ENCODE peak calls at places on chromosomes 3 and 15, in nine cellular contexts. One of them, this sample, is unnamed.

GRCh38 chr3:181210275-181210674 is 220.7 kb upstream of the DNAJC19 start:
- DNase-seq in prostate gland: no peak
- DNase-seq in Panc1: no peak
- DNase-seq in vagina: no peak
- DNase-seq in HCT116: peak; percentile 12
- DNase-seq in esophagus muscularis mucosa: no peak
- DNase-seq in stomach: no peak
- DNase-seq in transverse colon: no peak
- DNase-seq in spleen: no peak
- DNase-seq in this sample: no peak

GRCh38 chr3:141271279-141272033 is 39.8 kb downstream of the PXYLP1 start:
- DNase-seq in prostate gland: peak; percentile 23
- DNase-seq in Panc1: no peak
- DNase-seq in vagina: no peak
- DNase-seq in HCT116: no peak
- DNase-seq in esophagus muscularis mucosa: no peak
- DNase-seq in stomach: no peak
- DNase-seq in transverse colon: no peak
- DNase-seq in spleen: no peak
- DNase-seq in this sample: no peak

GRCh38 chr3:72998489-72998888 is 1.9 kb downstream of the PPP4R2 start:
- DNase-seq in prostate gland: no peak
- DNase-seq in Panc1: no peak
- DNase-seq in vagina: no peak
- DNase-seq in HCT116: no peak
- DNase-seq in esophagus muscularis mucosa: no peak
- DNase-seq in stomach: no peak
- DNase-seq in transverse colon: no peak
- DNase-seq in spleen: no peak
- DNase-seq in this sample: no peak

GRCh38 chr3:64900220-64900619 is 212.4 kb upstream of the ADAMTS9 start:
- DNase-seq in prostate gland: no peak
- DNase-seq in Panc1: no peak
- DNase-seq in vagina: no peak
- DNase-seq in HCT116: no peak
- DNase-seq in esophagus muscularis mucosa: peak; percentile 62
- DNase-seq in stomach: no peak
- DNase-seq in transverse colon: no peak
- DNase-seq in spleen: no peak
- DNase-seq in this sample: no peak

GRCh38 chr3:75863878-75864277 is 78.5 kb upstream of the ZNF717 start:
- DNase-seq in prostate gland: no peak
- DNase-seq in Panc1: no peak
- DNase-seq in vagina: no peak
- DNase-seq in HCT116: no peak
- DNase-seq in esophagus muscularis mucosa: no peak
- DNase-seq in stomach: no peak
- DNase-seq in transverse colon: no peak
- DNase-seq in spleen: no peak
- DNase-seq in this sample: no peak

GRCh38 chr3:186589856-186590579 is 19.5 kb downstream of the DNAJB11 start:
- DNase-seq in prostate gland: no peak
- DNase-seq in Panc1: no peak
- DNase-seq in vagina: no peak
- DNase-seq in HCT116: peak; percentile 34
- DNase-seq in esophagus muscularis mucosa: no peak
- DNase-seq in stomach: no peak
- DNase-seq in transverse colon: no peak
- DNase-seq in spleen: no peak
- DNase-seq in this sample: no peak

GRCh38 chr3:15781131-15781530 is 16.6 kb downstream of the ANKRD28 start:
- DNase-seq in prostate gland: no peak
- DNase-seq in Panc1: no peak
- DNase-seq in vagina: no peak
- DNase-seq in HCT116: no peak
- DNase-seq in esophagus muscularis mucosa: no peak
- DNase-seq in stomach: no peak
- DNase-seq in transverse colon: no peak
- DNase-seq in spleen: no peak
- DNase-seq in this sample: no peak

GRCh38 chr3:40191850-40192448 is 117.6 kb upstream of the EIF1B start:
- DNase-seq in prostate gland: peak; percentile 20
- DNase-seq in Panc1: peak; percentile 35
- DNase-seq in vagina: no peak
- DNase-seq in HCT116: peak; percentile 40
- DNase-seq in esophagus muscularis mucosa: peak; percentile 92
- DNase-seq in stomach: peak; percentile 66
- DNase-seq in transverse colon: peak; percentile 57
- DNase-seq in spleen: peak; percentile 80
- DNase-seq in this sample: peak; percentile 24

GRCh38 chr3:141093971-141094401 is 42.8 kb downstream of the SPSB4 start:
- DNase-seq in prostate gland: peak; percentile 51
- DNase-seq in Panc1: no peak
- DNase-seq in vagina: no peak
- DNase-seq in HCT116: no peak
- DNase-seq in esophagus muscularis mucosa: no peak
- DNase-seq in stomach: peak; percentile 61
- DNase-seq in transverse colon: no peak
- DNase-seq in spleen: no peak
- DNase-seq in this sample: no peak

GRCh38 chr15:80831192-80831591 is 52.0 kb downstream of the CEMIP start:
- DNase-seq in prostate gland: no peak
- DNase-seq in Panc1: no peak
- DNase-seq in vagina: no peak
- DNase-seq in HCT116: no peak
- DNase-seq in esophagus muscularis mucosa: no peak
- DNase-seq in stomach: no peak
- DNase-seq in transverse colon: no peak
- DNase-seq in spleen: no peak
- DNase-seq in this sample: no peak

GRCh38 chr15:65006876-65007275 is 17.2 kb upstream of the SPG21 start:
- DNase-seq in prostate gland: no peak
- DNase-seq in Panc1: no peak
- DNase-seq in vagina: no peak
- DNase-seq in HCT116: no peak
- DNase-seq in esophagus muscularis mucosa: no peak
- DNase-seq in stomach: no peak
- DNase-seq in transverse colon: no peak
- DNase-seq in spleen: no peak
- DNase-seq in this sample: no peak

GRCh38 chr15:69531302-69532027 is 78.8 kb downstream of the RPLP1 start:
- DNase-seq in prostate gland: no peak
- DNase-seq in Panc1: no peak
- DNase-seq in vagina: no peak
- DNase-seq in HCT116: no peak
- DNase-seq in esophagus muscularis mucosa: no peak
- DNase-seq in stomach: peak; percentile 28
- DNase-seq in transverse colon: no peak
- DNase-seq in spleen: no peak
- DNase-seq in this sample: no peak
- TF ChIP-seq POLR2AphosphoS5 in prostate gland: no peak
- TF ChIP-seq POLR2AphosphoS5 in Panc1: no peak
- TF ChIP-seq POLR2AphosphoS5 in vagina: no peak
- TF ChIP-seq POLR2AphosphoS5 in HCT116: no peak
- TF ChIP-seq POLR2AphosphoS5 in esophagus muscularis mucosa: no peak
- TF ChIP-seq POLR2AphosphoS5 in stomach: no peak
- TF ChIP-seq POLR2AphosphoS5 in transverse colon: no peak
- TF ChIP-seq POLR2AphosphoS5 in spleen: no peak
- TF ChIP-seq POLR2AphosphoS5 in this sample: no peak

GRCh38 chr15:72117698-72118399 is at the start of gene MYO9A:
- DNase-seq in prostate gland: peak; percentile 98
- DNase-seq in Panc1: peak; percentile 96
- DNase-seq in vagina: peak; percentile 99
- DNase-seq in HCT116: peak; percentile 97
- DNase-seq in esophagus muscularis mucosa: peak; percentile 100
- DNase-seq in stomach: peak; percentile 98
- DNase-seq in transverse colon: peak; percentile 99
- DNase-seq in spleen: peak; percentile 99
- DNase-seq in this sample: peak; percentile 96
- TF ChIP-seq POLR2AphosphoS5 in prostate gland: peak; percentile 99
- TF ChIP-seq POLR2AphosphoS5 in Panc1: peak; percentile 68
- TF ChIP-seq POLR2AphosphoS5 in vagina: peak; percentile 87
- TF ChIP-seq POLR2AphosphoS5 in HCT116: peak; percentile 57
- TF ChIP-seq POLR2AphosphoS5 in esophagus muscularis mucosa: peak; percentile 79
- TF ChIP-seq POLR2AphosphoS5 in stomach: peak; percentile 92
- TF ChIP-seq POLR2AphosphoS5 in transverse colon: peak; percentile 14
- TF ChIP-seq POLR2AphosphoS5 in spleen: peak; percentile 82
- TF ChIP-seq POLR2AphosphoS5 in this sample: peak; percentile 59

GRCh38 chr3:197907196-197907595 is 42.8 kb upstream of the RPL35A start:
- DNase-seq in prostate gland: no peak
- DNase-seq in Panc1: no peak
- DNase-seq in vagina: no peak
- DNase-seq in HCT116: no peak
- DNase-seq in esophagus muscularis mucosa: no peak
- DNase-seq in stomach: no peak
- DNase-seq in transverse colon: no peak
- DNase-seq in spleen: no peak
- DNase-seq in this sample: no peak

GRCh38 chr3:197906850-197907187 is 43.2 kb upstream of the RPL35A start:
- DNase-seq in prostate gland: no peak
- DNase-seq in Panc1: no peak
- DNase-seq in vagina: no peak
- DNase-seq in HCT116: no peak
- DNase-seq in esophagus muscularis mucosa: no peak
- DNase-seq in stomach: no peak
- DNase-seq in transverse colon: no peak
- DNase-seq in spleen: no peak
- DNase-seq in this sample: no peak

GRCh38 chr3:197908957-197909701 is 40.9 kb upstream of the RPL35A start:
- DNase-seq in prostate gland: no peak
- DNase-seq in Panc1: no peak
- DNase-seq in vagina: no peak
- DNase-seq in HCT116: no peak
- DNase-seq in esophagus muscularis mucosa: no peak
- DNase-seq in stomach: no peak
- DNase-seq in transverse colon: no peak
- DNase-seq in spleen: no peak
- DNase-seq in this sample: no peak

GRCh38 chr3:197901626-197902025 is 48.4 kb upstream of the RPL35A start:
- DNase-seq in prostate gland: no peak
- DNase-seq in Panc1: no peak
- DNase-seq in vagina: no peak
- DNase-seq in HCT116: no peak
- DNase-seq in esophagus muscularis mucosa: peak; percentile 45
- DNase-seq in stomach: no peak
- DNase-seq in transverse colon: no peak
- DNase-seq in spleen: no peak
- DNase-seq in this sample: no peak

DNA sequence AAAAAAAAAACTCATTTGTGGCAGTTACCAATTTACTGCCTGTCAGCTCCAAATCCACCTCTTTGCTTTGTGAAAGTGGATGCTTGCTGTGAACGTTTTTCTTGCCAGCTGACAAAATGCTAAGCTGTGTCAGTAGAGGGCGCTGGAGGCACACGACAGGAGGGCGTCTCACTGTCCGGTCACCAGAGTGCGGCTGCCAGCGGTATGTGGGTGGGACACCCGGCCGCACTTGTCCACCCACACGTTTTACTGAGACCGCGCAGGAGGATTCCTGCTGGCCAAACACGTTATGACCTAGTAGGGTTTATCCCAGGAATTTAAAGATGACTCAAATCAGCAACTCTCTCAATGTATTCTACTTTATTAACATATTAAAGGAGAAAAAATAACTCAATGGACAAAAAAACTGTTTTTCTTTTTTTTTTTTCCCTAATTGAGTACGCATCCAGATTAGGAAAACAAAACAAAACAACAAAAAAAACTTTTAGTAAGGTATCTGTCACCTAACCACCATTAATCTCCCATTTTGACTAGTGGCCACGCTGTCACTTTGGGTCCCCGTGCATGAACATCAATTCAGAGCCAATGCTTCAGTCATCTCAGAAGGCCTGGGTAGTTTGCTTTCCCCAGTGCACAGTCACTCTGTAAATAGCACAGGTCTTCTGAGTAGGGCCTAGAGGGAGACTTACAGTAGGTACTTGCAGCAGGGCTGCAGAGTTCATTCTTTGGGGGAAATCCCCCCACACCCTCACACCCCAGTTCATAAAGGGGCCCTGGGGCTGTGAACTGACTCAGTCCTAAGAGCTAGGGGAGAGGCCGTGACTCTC is 43.8 kb upstream of the RPL35A start:
- DNase-seq in prostate gland: peak; percentile 78
- DNase-seq in Panc1: peak; percentile 75
- DNase-seq in vagina: no peak
- DNase-seq in HCT116: peak; percentile 84
- DNase-seq in esophagus muscularis mucosa: peak; percentile 97
- DNase-seq in stomach: peak; percentile 87
- DNase-seq in transverse colon: peak; percentile 87
- DNase-seq in spleen: peak; percentile 92
- DNase-seq in this sample: peak; percentile 78
- TF ChIP-seq POLR2AphosphoS5 in prostate gland: peak; percentile 57
- TF ChIP-seq POLR2AphosphoS5 in Panc1: no peak
- TF ChIP-seq POLR2AphosphoS5 in vagina: peak; percentile 39
- TF ChIP-seq POLR2AphosphoS5 in HCT116: no peak
- TF ChIP-seq POLR2AphosphoS5 in esophagus muscularis mucosa: peak; percentile 49
- TF ChIP-seq POLR2AphosphoS5 in stomach: peak; percentile 75
- TF ChIP-seq POLR2AphosphoS5 in transverse colon: no peak
- TF ChIP-seq POLR2AphosphoS5 in spleen: peak; percentile 63
- TF ChIP-seq POLR2AphosphoS5 in this sample: no peak

GRCh38 chr15:74127954-74128784 is 2.2 kb upstream of the ISLR2 start:
- DNase-seq in prostate gland: no peak
- DNase-seq in Panc1: no peak
- DNase-seq in vagina: no peak
- DNase-seq in HCT116: no peak
- DNase-seq in esophagus muscularis mucosa: no peak
- DNase-seq in stomach: no peak
- DNase-seq in transverse colon: no peak
- DNase-seq in spleen: peak; percentile 72
- DNase-seq in this sample: no peak
- TF ChIP-seq POLR2AphosphoS5 in prostate gland: no peak
- TF ChIP-seq POLR2AphosphoS5 in Panc1: no peak
- TF ChIP-seq POLR2AphosphoS5 in vagina: no peak
- TF ChIP-seq POLR2AphosphoS5 in HCT116: no peak
- TF ChIP-seq POLR2AphosphoS5 in esophagus muscularis mucosa: no peak
- TF ChIP-seq POLR2AphosphoS5 in stomach: no peak
- TF ChIP-seq POLR2AphosphoS5 in transverse colon: no peak
- TF ChIP-seq POLR2AphosphoS5 in spleen: no peak
- TF ChIP-seq POLR2AphosphoS5 in this sample: no peak

GRCh38 chr15:59372352-59373211 is at the start of gene MYO1E:
- DNase-seq in prostate gland: peak; percentile 97
- DNase-seq in Panc1: peak; percentile 96
- DNase-seq in vagina: no peak
- DNase-seq in HCT116: peak; percentile 94
- DNase-seq in esophagus muscularis mucosa: peak; percentile 96
- DNase-seq in stomach: peak; percentile 91
- DNase-seq in transverse colon: peak; percentile 92
- DNase-seq in spleen: peak; percentile 86
- DNase-seq in this sample: peak; percentile 66
- TF ChIP-seq POLR2AphosphoS5 in prostate gland: peak; percentile 98
- TF ChIP-seq POLR2AphosphoS5 in Panc1: peak; percentile 87
- TF ChIP-seq POLR2AphosphoS5 in vagina: peak; percentile 93
- TF ChIP-seq POLR2AphosphoS5 in HCT116: peak; percentile 94
- TF ChIP-seq POLR2AphosphoS5 in esophagus muscularis mucosa: peak; percentile 97
- TF ChIP-seq POLR2AphosphoS5 in stomach: peak; percentile 97
- TF ChIP-seq POLR2AphosphoS5 in transverse colon: peak; percentile 97
- TF ChIP-seq POLR2AphosphoS5 in spleen: peak; percentile 93
- TF ChIP-seq POLR2AphosphoS5 in this sample: no peak

GRCh38 chr15:84817461-84818081 is 415 bp downstream of the ALPK3 start:
- DNase-seq in prostate gland: no peak
- DNase-seq in Panc1: no peak
- DNase-seq in vagina: no peak
- DNase-seq in HCT116: no peak
- DNase-seq in esophagus muscularis mucosa: no peak
- DNase-seq in stomach: no peak
- DNase-seq in transverse colon: no peak
- DNase-seq in spleen: peak; percentile 73
- DNase-seq in this sample: no peak
- TF ChIP-seq POLR2AphosphoS5 in prostate gland: no peak
- TF ChIP-seq POLR2AphosphoS5 in Panc1: no peak
- TF ChIP-seq POLR2AphosphoS5 in vagina: no peak
- TF ChIP-seq POLR2AphosphoS5 in HCT116: no peak
- TF ChIP-seq POLR2AphosphoS5 in esophagus muscularis mucosa: no peak
- TF ChIP-seq POLR2AphosphoS5 in stomach: no peak
- TF ChIP-seq POLR2AphosphoS5 in transverse colon: no peak
- TF ChIP-seq POLR2AphosphoS5 in spleen: no peak
- TF ChIP-seq POLR2AphosphoS5 in this sample: no peak